ENCODE peak calls at places on chromosome 2, in seven cellular contexts. One of them, this sample, is unnamed.
A peak's percentile ranks its signal among the peaks of the same experiment; 100 is the strongest.

GRCh38 chr2:112055833-112056625 is 960 bp downstream of the TMEM87B start:
- DNase-seq in RCC 7860: peak; percentile 56
- DNase-seq in stimulated activated CD8-positive, alpha-beta memory T cell treated with anti-CD3 and anti-CD28 coated beads, Interleukin-7, amount 100 ng/mL, for 24 hours: no peak
- DNase-seq in kidney tubule cell: peak; percentile 82
- DNase-seq in neural progenitor cell: peak; percentile 34
- DNase-seq in memory B cell: no peak
- DNase-seq in CD8-positive, alpha-beta T cell: peak; percentile 12
- DNase-seq in this sample: peak; percentile 9

GRCh38 chr2:222319576-222320440 is 21.0 kb upstream of the PAX3 start:
- DNase-seq in neural progenitor cell: no peak
- DNase-seq in memory B cell: no peak
- DNase-seq in CD8-positive, alpha-beta T cell: no peak
- DNase-seq in kidney tubule cell: peak; percentile 58
- DNase-seq in stimulated activated CD8-positive, alpha-beta memory T cell treated with anti-CD3 and anti-CD28 coated beads, Interleukin-7, amount 100 ng/mL, for 24 hours: no peak
- DNase-seq in RCC 7860: no peak
- DNase-seq in this sample: peak; percentile 69

GRCh38 chr2:190863946-190864345 is 16.7 kb upstream of the GLS start:
- DNase-seq in kidney tubule cell: no peak
- DNase-seq in stimulated activated CD8-positive, alpha-beta memory T cell treated with anti-CD3 and anti-CD28 coated beads, Interleukin-7, amount 100 ng/mL, for 24 hours: no peak
- DNase-seq in neural progenitor cell: no peak
- DNase-seq in RCC 7860: no peak
- DNase-seq in memory B cell: no peak
- DNase-seq in CD8-positive, alpha-beta T cell: no peak
- DNase-seq in this sample: no peak

GRCh38 chr2:119228964-119229363 is 5.3 kb downstream of the STEAP3 start:
- DNase-seq in RCC 7860: no peak
- DNase-seq in memory B cell: no peak
- DNase-seq in neural progenitor cell: no peak
- DNase-seq in CD8-positive, alpha-beta T cell: no peak
- DNase-seq in stimulated activated CD8-positive, alpha-beta memory T cell treated with anti-CD3 and anti-CD28 coated beads, Interleukin-7, amount 100 ng/mL, for 24 hours: no peak
- DNase-seq in kidney tubule cell: no peak
- DNase-seq in this sample: no peak

GRCh38 chr2:112621792-112622527 is 23.8 kb upstream of the SLC20A1 start:
- DNase-seq in memory B cell: no peak
- DNase-seq in kidney tubule cell: no peak
- DNase-seq in RCC 7860: peak; percentile 35
- DNase-seq in stimulated activated CD8-positive, alpha-beta memory T cell treated with anti-CD3 and anti-CD28 coated beads, Interleukin-7, amount 100 ng/mL, for 24 hours: no peak
- DNase-seq in CD8-positive, alpha-beta T cell: no peak
- DNase-seq in neural progenitor cell: peak; percentile 12
- DNase-seq in this sample: no peak

GRCh38 chr2:10009811-10010781 is 33.3 kb upstream of the KLF11 start:
- DNase-seq in kidney tubule cell: peak; percentile 69
- DNase-seq in memory B cell: no peak
- DNase-seq in CD8-positive, alpha-beta T cell: no peak
- DNase-seq in RCC 7860: no peak
- DNase-seq in stimulated activated CD8-positive, alpha-beta memory T cell treated with anti-CD3 and anti-CD28 coated beads, Interleukin-7, amount 100 ng/mL, for 24 hours: no peak
- DNase-seq in neural progenitor cell: no peak
- DNase-seq in this sample: no peak

GRCh38 chr2:43950383-43951008 is 45.3 kb downstream of the LRPPRC start:
- DNase-seq in stimulated activated CD8-positive, alpha-beta memory T cell treated with anti-CD3 and anti-CD28 coated beads, Interleukin-7, amount 100 ng/mL, for 24 hours: no peak
- DNase-seq in CD8-positive, alpha-beta T cell: peak; percentile 6
- DNase-seq in kidney tubule cell: peak; percentile 49
- DNase-seq in RCC 7860: no peak
- DNase-seq in neural progenitor cell: peak; percentile 17
- DNase-seq in memory B cell: peak; percentile 19
- DNase-seq in this sample: no peak

GRCh38 chr2:158890296-158890905 is 78.0 kb upstream of the TANC1 start:
- DNase-seq in kidney tubule cell: peak; percentile 56
- DNase-seq in RCC 7860: no peak
- DNase-seq in neural progenitor cell: no peak
- DNase-seq in CD8-positive, alpha-beta T cell: no peak
- DNase-seq in memory B cell: no peak
- DNase-seq in stimulated activated CD8-positive, alpha-beta memory T cell treated with anti-CD3 and anti-CD28 coated beads, Interleukin-7, amount 100 ng/mL, for 24 hours: no peak
- DNase-seq in this sample: no peak

GRCh38 chr2:88137833-88138232 is 10.0 kb upstream of the FABP1 start:
- DNase-seq in RCC 7860: no peak
- DNase-seq in CD8-positive, alpha-beta T cell: no peak
- DNase-seq in kidney tubule cell: no peak
- DNase-seq in neural progenitor cell: no peak
- DNase-seq in stimulated activated CD8-positive, alpha-beta memory T cell treated with anti-CD3 and anti-CD28 coated beads, Interleukin-7, amount 100 ng/mL, for 24 hours: no peak
- DNase-seq in memory B cell: no peak
- DNase-seq in this sample: no peak

GRCh38 chr2:43537137-43537536 is 58.7 kb downstream of the THADA start:
- DNase-seq in kidney tubule cell: no peak
- DNase-seq in memory B cell: peak; percentile 21
- DNase-seq in stimulated activated CD8-positive, alpha-beta memory T cell treated with anti-CD3 and anti-CD28 coated beads, Interleukin-7, amount 100 ng/mL, for 24 hours: no peak
- DNase-seq in CD8-positive, alpha-beta T cell: no peak
- DNase-seq in RCC 7860: no peak
- DNase-seq in neural progenitor cell: no peak
- DNase-seq in this sample: no peak

GRCh38 chr2:83826601-83827000 is 632.5 kb downstream of the SUCLG1 start:
- DNase-seq in neural progenitor cell: no peak
- DNase-seq in RCC 7860: no peak
- DNase-seq in stimulated activated CD8-positive, alpha-beta memory T cell treated with anti-CD3 and anti-CD28 coated beads, Interleukin-7, amount 100 ng/mL, for 24 hours: no peak
- DNase-seq in memory B cell: no peak
- DNase-seq in kidney tubule cell: no peak
- DNase-seq in CD8-positive, alpha-beta T cell: no peak
- DNase-seq in this sample: no peak

GRCh38 chr2:226211439-226211838 is 588.2 kb downstream of the IRS1 start:
- DNase-seq in memory B cell: no peak
- DNase-seq in stimulated activated CD8-positive, alpha-beta memory T cell treated with anti-CD3 and anti-CD28 coated beads, Interleukin-7, amount 100 ng/mL, for 24 hours: no peak
- DNase-seq in RCC 7860: peak; percentile 23
- DNase-seq in kidney tubule cell: peak; percentile 62
- DNase-seq in CD8-positive, alpha-beta T cell: no peak
- DNase-seq in neural progenitor cell: no peak
- DNase-seq in this sample: no peak

GRCh38 chr2:40020997-40021396 is 241.9 kb upstream of the THUMPD2 start:
- DNase-seq in memory B cell: no peak
- DNase-seq in CD8-positive, alpha-beta T cell: no peak
- DNase-seq in kidney tubule cell: no peak
- DNase-seq in RCC 7860: no peak
- DNase-seq in stimulated activated CD8-positive, alpha-beta memory T cell treated with anti-CD3 and anti-CD28 coated beads, Interleukin-7, amount 100 ng/mL, for 24 hours: no peak
- DNase-seq in neural progenitor cell: no peak
- DNase-seq in this sample: no peak

GRCh38 chr2:47089083-47089464 is 66.0 kb downstream of the STPG4 start:
- DNase-seq in kidney tubule cell: no peak
- DNase-seq in CD8-positive, alpha-beta T cell: no peak
- DNase-seq in memory B cell: no peak
- DNase-seq in neural progenitor cell: no peak
- DNase-seq in stimulated activated CD8-positive, alpha-beta memory T cell treated with anti-CD3 and anti-CD28 coated beads, Interleukin-7, amount 100 ng/mL, for 24 hours: no peak
- DNase-seq in RCC 7860: peak; percentile 36
- DNase-seq in this sample: no peak

GRCh38 chr2:105455488-105455991 is 56.7 kb upstream of the FHL2 start:
- DNase-seq in memory B cell: no peak
- DNase-seq in kidney tubule cell: peak; percentile 100
- DNase-seq in stimulated activated CD8-positive, alpha-beta memory T cell treated with anti-CD3 and anti-CD28 coated beads, Interleukin-7, amount 100 ng/mL, for 24 hours: no peak
- DNase-seq in RCC 7860: peak; percentile 97
- DNase-seq in neural progenitor cell: no peak
- DNase-seq in CD8-positive, alpha-beta T cell: no peak
- DNase-seq in this sample: no peak

GRCh38 chr2:182917924-182918323 is 51.5 kb upstream of the FRZB start:
- DNase-seq in neural progenitor cell: no peak
- DNase-seq in stimulated activated CD8-positive, alpha-beta memory T cell treated with anti-CD3 and anti-CD28 coated beads, Interleukin-7, amount 100 ng/mL, for 24 hours: no peak
- DNase-seq in CD8-positive, alpha-beta T cell: no peak
- DNase-seq in RCC 7860: no peak
- DNase-seq in kidney tubule cell: no peak
- DNase-seq in memory B cell: no peak
- DNase-seq in this sample: no peak

GRCh38 chr2:144357623-144358400 is 162.1 kb downstream of the ZEB2 start:
- DNase-seq in memory B cell: no peak
- DNase-seq in stimulated activated CD8-positive, alpha-beta memory T cell treated with anti-CD3 and anti-CD28 coated beads, Interleukin-7, amount 100 ng/mL, for 24 hours: no peak
- DNase-seq in neural progenitor cell: no peak
- DNase-seq in RCC 7860: peak; percentile 97
- DNase-seq in CD8-positive, alpha-beta T cell: no peak
- DNase-seq in kidney tubule cell: peak; percentile 99
- DNase-seq in this sample: no peak

GRCh38 chr2:96261328-96262003 is 4.3 kb downstream of the TMEM127 start:
- DNase-seq in stimulated activated CD8-positive, alpha-beta memory T cell treated with anti-CD3 and anti-CD28 coated beads, Interleukin-7, amount 100 ng/mL, for 24 hours: no peak
- DNase-seq in kidney tubule cell: no peak
- DNase-seq in RCC 7860: no peak
- DNase-seq in memory B cell: no peak
- DNase-seq in neural progenitor cell: no peak
- DNase-seq in CD8-positive, alpha-beta T cell: no peak
- DNase-seq in this sample: no peak

GRCh38 chr2:80517301-80517700 is 212.7 kb upstream of the LRRTM1 start:
- DNase-seq in stimulated activated CD8-positive, alpha-beta memory T cell treated with anti-CD3 and anti-CD28 coated beads, Interleukin-7, amount 100 ng/mL, for 24 hours: no peak
- DNase-seq in kidney tubule cell: no peak
- DNase-seq in memory B cell: no peak
- DNase-seq in neural progenitor cell: no peak
- DNase-seq in RCC 7860: no peak
- DNase-seq in CD8-positive, alpha-beta T cell: no peak
- DNase-seq in this sample: no peak

GRCh38 chr2:174445248-174445647 is 41.6 kb downstream of the GPR155 start:
- DNase-seq in neural progenitor cell: no peak
- DNase-seq in kidney tubule cell: no peak
- DNase-seq in memory B cell: no peak
- DNase-seq in RCC 7860: no peak
- DNase-seq in stimulated activated CD8-positive, alpha-beta memory T cell treated with anti-CD3 and anti-CD28 coated beads, Interleukin-7, amount 100 ng/mL, for 24 hours: no peak
- DNase-seq in CD8-positive, alpha-beta T cell: no peak
- DNase-seq in this sample: no peak

GRCh38 chr2:11984556-11985158 is 238.2 kb downstream of the LPIN1 start:
- DNase-seq in memory B cell: no peak
- DNase-seq in neural progenitor cell: no peak
- DNase-seq in RCC 7860: no peak
- DNase-seq in stimulated activated CD8-positive, alpha-beta memory T cell treated with anti-CD3 and anti-CD28 coated beads, Interleukin-7, amount 100 ng/mL, for 24 hours: no peak
- DNase-seq in kidney tubule cell: no peak
- DNase-seq in CD8-positive, alpha-beta T cell: no peak
- DNase-seq in this sample: no peak

GRCh38 chr2:191038241-191038725 is 24.3 kb upstream of the STAT1 start:
- DNase-seq in CD8-positive, alpha-beta T cell: no peak
- DNase-seq in memory B cell: no peak
- DNase-seq in stimulated activated CD8-positive, alpha-beta memory T cell treated with anti-CD3 and anti-CD28 coated beads, Interleukin-7, amount 100 ng/mL, for 24 hours: no peak
- DNase-seq in kidney tubule cell: peak; percentile 58
- DNase-seq in RCC 7860: peak; percentile 40
- DNase-seq in neural progenitor cell: no peak
- DNase-seq in this sample: peak; percentile 88

GRCh38 chr2:71831208-71831577 is 316.5 kb downstream of the CYP26B1 start:
- DNase-seq in neural progenitor cell: no peak
- DNase-seq in stimulated activated CD8-positive, alpha-beta memory T cell treated with anti-CD3 and anti-CD28 coated beads, Interleukin-7, amount 100 ng/mL, for 24 hours: no peak
- DNase-seq in CD8-positive, alpha-beta T cell: no peak
- DNase-seq in memory B cell: no peak
- DNase-seq in RCC 7860: peak; percentile 92
- DNase-seq in kidney tubule cell: peak; percentile 90
- DNase-seq in this sample: no peak

GRCh38 chr2:232621186-232621585 is 12.2 kb upstream of the EFHD1 start:
- DNase-seq in CD8-positive, alpha-beta T cell: no peak
- DNase-seq in RCC 7860: no peak
- DNase-seq in kidney tubule cell: no peak
- DNase-seq in neural progenitor cell: no peak
- DNase-seq in memory B cell: no peak
- DNase-seq in stimulated activated CD8-positive, alpha-beta memory T cell treated with anti-CD3 and anti-CD28 coated beads, Interleukin-7, amount 100 ng/mL, for 24 hours: no peak
- DNase-seq in this sample: no peak

GRCh38 chr2:110789706-110790105 is 57.3 kb downstream of the ACOXL start:
- DNase-seq in CD8-positive, alpha-beta T cell: no peak
- DNase-seq in memory B cell: no peak
- DNase-seq in stimulated activated CD8-positive, alpha-beta memory T cell treated with anti-CD3 and anti-CD28 coated beads, Interleukin-7, amount 100 ng/mL, for 24 hours: no peak
- DNase-seq in neural progenitor cell: no peak
- DNase-seq in kidney tubule cell: no peak
- DNase-seq in RCC 7860: no peak
- DNase-seq in this sample: no peak

GRCh38 chr2:89842180-89842908 is 1150.9 kb downstream of the RPIA start:
- DNase-seq in CD8-positive, alpha-beta T cell: no peak
- DNase-seq in neural progenitor cell: no peak
- DNase-seq in kidney tubule cell: no peak
- DNase-seq in memory B cell: no peak
- DNase-seq in stimulated activated CD8-positive, alpha-beta memory T cell treated with anti-CD3 and anti-CD28 coated beads, Interleukin-7, amount 100 ng/mL, for 24 hours: no peak
- DNase-seq in RCC 7860: no peak
- DNase-seq in this sample: no peak

GRCh38 chr2:20361903-20362302 is 11.3 kb upstream of the PUM2 start:
- DNase-seq in RCC 7860: no peak
- DNase-seq in memory B cell: no peak
- DNase-seq in CD8-positive, alpha-beta T cell: no peak
- DNase-seq in kidney tubule cell: no peak
- DNase-seq in stimulated activated CD8-positive, alpha-beta memory T cell treated with anti-CD3 and anti-CD28 coated beads, Interleukin-7, amount 100 ng/mL, for 24 hours: no peak
- DNase-seq in neural progenitor cell: no peak
- DNase-seq in this sample: no peak

GRCh38 chr2:158921599-158922408 is 46.6 kb upstream of the TANC1 start:
- DNase-seq in RCC 7860: no peak
- DNase-seq in CD8-positive, alpha-beta T cell: no peak
- DNase-seq in memory B cell: no peak
- DNase-seq in neural progenitor cell: peak; percentile 13
- DNase-seq in kidney tubule cell: no peak
- DNase-seq in stimulated activated CD8-positive, alpha-beta memory T cell treated with anti-CD3 and anti-CD28 coated beads, Interleukin-7, amount 100 ng/mL, for 24 hours: no peak
- DNase-seq in this sample: no peak

GRCh38 chr2:20897874-20898453 is 75.1 kb upstream of the LDAH start:
- DNase-seq in kidney tubule cell: no peak
- DNase-seq in stimulated activated CD8-positive, alpha-beta memory T cell treated with anti-CD3 and anti-CD28 coated beads, Interleukin-7, amount 100 ng/mL, for 24 hours: no peak
- DNase-seq in memory B cell: no peak
- DNase-seq in CD8-positive, alpha-beta T cell: no peak
- DNase-seq in RCC 7860: no peak
- DNase-seq in neural progenitor cell: no peak
- DNase-seq in this sample: no peak

GRCh38 chr2:239321596-239322413 is 79.0 kb downstream of the HDAC4 start:
- DNase-seq in stimulated activated CD8-positive, alpha-beta memory T cell treated with anti-CD3 and anti-CD28 coated beads, Interleukin-7, amount 100 ng/mL, for 24 hours: peak; percentile 30
- DNase-seq in kidney tubule cell: no peak
- DNase-seq in memory B cell: no peak
- DNase-seq in CD8-positive, alpha-beta T cell: peak; percentile 47
- DNase-seq in RCC 7860: no peak
- DNase-seq in neural progenitor cell: no peak
- DNase-seq in this sample: peak; percentile 45

GRCh38 chr2:222055328-222055727 is 243.5 kb downstream of the PAX3 start:
- DNase-seq in memory B cell: no peak
- DNase-seq in neural progenitor cell: peak; percentile 17
- DNase-seq in CD8-positive, alpha-beta T cell: no peak
- DNase-seq in RCC 7860: no peak
- DNase-seq in stimulated activated CD8-positive, alpha-beta memory T cell treated with anti-CD3 and anti-CD28 coated beads, Interleukin-7, amount 100 ng/mL, for 24 hours: no peak
- DNase-seq in kidney tubule cell: no peak
- DNase-seq in this sample: no peak

GRCh38 chr2:166373951-166374350 is 1.8 kb downstream of the SCN9A start:
- DNase-seq in RCC 7860: peak; percentile 76
- DNase-seq in neural progenitor cell: no peak
- DNase-seq in memory B cell: no peak
- DNase-seq in kidney tubule cell: peak; percentile 82
- DNase-seq in stimulated activated CD8-positive, alpha-beta memory T cell treated with anti-CD3 and anti-CD28 coated beads, Interleukin-7, amount 100 ng/mL, for 24 hours: no peak
- DNase-seq in CD8-positive, alpha-beta T cell: no peak
- DNase-seq in this sample: no peak

GRCh38 chr2:172931256-172931894 is 144.3 kb upstream of the MAP3K20 start:
- DNase-seq in CD8-positive, alpha-beta T cell: no peak
- DNase-seq in memory B cell: no peak
- DNase-seq in stimulated activated CD8-positive, alpha-beta memory T cell treated with anti-CD3 and anti-CD28 coated beads, Interleukin-7, amount 100 ng/mL, for 24 hours: no peak
- DNase-seq in neural progenitor cell: peak; percentile 54
- DNase-seq in kidney tubule cell: no peak
- DNase-seq in RCC 7860: no peak
- DNase-seq in this sample: no peak

GRCh38 chr2:171409436-171409971 is 24.3 kb downstream of the METTL8 start:
- DNase-seq in RCC 7860: no peak
- DNase-seq in kidney tubule cell: no peak
- DNase-seq in stimulated activated CD8-positive, alpha-beta memory T cell treated with anti-CD3 and anti-CD28 coated beads, Interleukin-7, amount 100 ng/mL, for 24 hours: no peak
- DNase-seq in memory B cell: no peak
- DNase-seq in CD8-positive, alpha-beta T cell: no peak
- DNase-seq in neural progenitor cell: peak; percentile 46
- DNase-seq in this sample: no peak

GRCh38 chr2:191790737-191791136 is 56.2 kb downstream of the CAVIN2 start:
- DNase-seq in memory B cell: no peak
- DNase-seq in neural progenitor cell: no peak
- DNase-seq in CD8-positive, alpha-beta T cell: no peak
- DNase-seq in stimulated activated CD8-positive, alpha-beta memory T cell treated with anti-CD3 and anti-CD28 coated beads, Interleukin-7, amount 100 ng/mL, for 24 hours: no peak
- DNase-seq in kidney tubule cell: no peak
- DNase-seq in RCC 7860: no peak
- DNase-seq in this sample: no peak

GRCh38 chr2:177772529-177772928 is 300.0 kb downstream of the PDE11A start:
- DNase-seq in RCC 7860: no peak
- DNase-seq in CD8-positive, alpha-beta T cell: no peak
- DNase-seq in kidney tubule cell: peak; percentile 48
- DNase-seq in stimulated activated CD8-positive, alpha-beta memory T cell treated with anti-CD3 and anti-CD28 coated beads, Interleukin-7, amount 100 ng/mL, for 24 hours: no peak
- DNase-seq in neural progenitor cell: peak; percentile 39
- DNase-seq in memory B cell: no peak
- DNase-seq in this sample: no peak